ENCODE peak calls at places on chromosomes 6 and 20, in eight cellular contexts. F is aorta; Z is RPMI7951; N is stimulated activated CD4-positive, alpha-beta T cell treated with anti-CD3 and anti-CD28 coated beads, Interleukin-1b, Interleukin-23, amount 100 ng/mL, for 1 hour; X is DMS153; G is iPS-NIHi11; P is posterior cingulate gyrus; O is adipocyte. L is an unnamed sample.
A peak's percentile ranks its signal among the peaks of the same experiment; 100 is the strongest.

GRCh38 chr6:23532227-23532626 is 593.8 kb upstream of the NRSN1 start:
- DNase-seq in F (no peak), Z (no peak), N (no peak), X (no peak), G (no peak), P (no peak), O (peak; percentile 49), L (no peak)

GRCh38 chr6:158924499-158925455 is 75.2 kb downstream of the RSPH3 start:
- DNase-seq in F (no peak), Z (no peak), N (no peak), X (no peak), G (no peak), P (no peak), O (no peak), L (no peak)

GRCh38 chr20:46512943-46513844 is at the start of gene ZNF334:
- DNase-seq in F (peak; percentile 63), Z (peak; percentile 8), N (no peak), X (peak; percentile 49), G (peak; percentile 97), P (peak; percentile 44), O (peak; percentile 76), L (peak; percentile 13)

GRCh38 chr20:41853803-41854202 is 235.6 kb upstream of the CHD6 start:
- DNase-seq in F (no peak), Z (no peak), N (no peak), X (no peak), G (no peak), P (no peak), O (no peak), L (no peak)

GRCh38 chr6:27668442-27669275 is 195.8 kb upstream of the ZNF184 start:
- DNase-seq in F (no peak), Z (peak; percentile 67), N (no peak), X (peak; percentile 52), G (peak; percentile 76), P (peak; percentile 48), O (peak; percentile 78), L (no peak)

GRCh38 chr6:13615802-13616140 is 636 bp downstream of the NOL7 start:
- DNase-seq in F (peak; percentile 76), Z (peak; percentile 36), N (no peak), X (no peak), G (peak; percentile 31), P (peak; percentile 36), O (peak; percentile 82), L (peak; percentile 26)

GRCh38 chr6:105164418-105164817 is 15.4 kb downstream of the POPDC3 start:
- DNase-seq in F (no peak), Z (peak; percentile 73), N (no peak), X (peak; percentile 73), G (no peak), P (no peak), O (peak; percentile 4), L (no peak)

GRCh38 chr20:62535282-62535811 is 59.6 kb upstream of the GATA5 start:
- DNase-seq in F (no peak), Z (no peak), N (no peak), X (no peak), G (no peak), P (no peak), O (no peak), L (no peak)

GRCh38 chr6:36283608-36284007 is 13.7 kb downstream of the PNPLA1 start:
- DNase-seq in F (no peak), Z (no peak), N (no peak), X (no peak), G (no peak), P (no peak), O (no peak), L (no peak)

GRCh38 chr6:16491666-16492322 is 253.4 kb downstream of the GMPR start:
- DNase-seq in F (no peak), Z (no peak), N (no peak), X (no peak), G (no peak), P (no peak), O (no peak), L (no peak)

GRCh38 chr6:144482142-144482541 is 197.0 kb downstream of the UTRN start:
- DNase-seq in F (peak; percentile 82), Z (peak; percentile 76), N (peak; percentile 40), X (no peak), G (peak; percentile 76), P (peak; percentile 58), O (peak; percentile 89), L (peak; percentile 60)

GRCh38 chr6:10385512-10386132 is 29.3 kb downstream of the TFAP2A start:
- DNase-seq in F (no peak), Z (no peak), N (no peak), X (no peak), G (no peak), P (no peak), O (no peak), L (no peak)

GRCh38 chr20:52529856-52530255 is 338.3 kb upstream of the ZFP64 start:
- DNase-seq in F (no peak), Z (no peak), N (no peak), X (no peak), G (no peak), P (no peak), O (no peak), L (no peak)

GRCh38 chr6:152271681-152272464 is 365.3 kb downstream of the SYNE1 start:
- DNase-seq in F (peak; percentile 70), Z (peak; percentile 77), N (no peak), X (no peak), G (peak; percentile 32), P (no peak), O (peak; percentile 79), L (peak; percentile 65)

GRCh38 chr20:45947110-45947866 is 12.8 kb downstream of the PCIF1 start:
- DNase-seq in F (no peak), Z (no peak), N (no peak), X (no peak), G (no peak), P (no peak), O (no peak), L (no peak)

GRCh38 chr6:21377356-21377755 is 216.2 kb upstream of the SOX4 start:
- DNase-seq in F (no peak), Z (no peak), N (no peak), X (no peak), G (no peak), P (no peak), O (no peak), L (no peak)

GRCh38 chr20:19598117-19598516 is 159.9 kb upstream of the RIN2 start:
- DNase-seq in F (no peak), Z (no peak), N (no peak), X (no peak), G (no peak), P (no peak), O (no peak), L (no peak)

GRCh38 chr6:156919819-156920379 is 142.7 kb downstream of the ARID1B start:
- DNase-seq in F (no peak), Z (no peak), N (no peak), X (no peak), G (no peak), P (no peak), O (no peak), L (no peak)

GRCh38 chr6:107414246-107414645 is 45.1 kb downstream of the PDSS2 start:
- DNase-seq in F (no peak), Z (no peak), N (no peak), X (no peak), G (no peak), P (no peak), O (peak; percentile 15), L (no peak)

GRCh38 chr6:13590574-13591153 is 16.3 kb downstream of the SIRT5 start:
- DNase-seq in F (no peak), Z (no peak), N (no peak), X (no peak), G (no peak), P (no peak), O (no peak), L (no peak)

GRCh38 chr6:103769431-103769830 is 1090.3 kb downstream of the HACE1 start:
- DNase-seq in F (no peak), Z (no peak), N (no peak), X (no peak), G (no peak), P (no peak), O (no peak), L (no peak)

GRCh38 chr6:69005194-69005593 is 370.1 kb downstream of the ADGRB3 start:
- DNase-seq in F (no peak), Z (no peak), N (no peak), X (no peak), G (no peak), P (no peak), O (peak; percentile 3), L (no peak)

GRCh38 chr6:154434662-154435061 is 75.8 kb downstream of the CNKSR3 start:
- DNase-seq in F (no peak), Z (no peak), N (no peak), X (no peak), G (no peak), P (no peak), O (no peak), L (no peak)

GRCh38 chr6:44563397-44563796 is 175.9 kb downstream of the CDC5L start:
- DNase-seq in F (no peak), Z (no peak), N (no peak), X (no peak), G (no peak), P (no peak), O (no peak), L (no peak)

GRCh38 chr6:22412994-22413393 is 116.2 kb upstream of the PRL start:
- DNase-seq in F (no peak), Z (no peak), N (no peak), X (no peak), G (no peak), P (no peak), O (no peak), L (no peak)

GRCh38 chr6:2877057-2877882 is 25.8 kb downstream of the SERPINB9 start:
- DNase-seq in F (no peak), Z (peak; percentile 56), N (no peak), X (no peak), G (no peak), P (no peak), O (peak; percentile 41), L (no peak)

GRCh38 chr6:24520929-24521546 is 26.3 kb downstream of the ALDH5A1 start:
- DNase-seq in F (peak; percentile 68), Z (peak; percentile 36), N (no peak), X (peak; percentile 7), G (peak; percentile 75), P (no peak), O (peak; percentile 71), L (peak; percentile 18)

GRCh38 chr20:48194578-48194977 is 409.3 kb upstream of the SULF2 start:
- DNase-seq in F (peak; percentile 25), Z (no peak), N (no peak), X (peak; percentile 39), G (no peak), P (no peak), O (no peak), L (no peak)

GRCh38 chr6:56347526-56347925 is 100.1 kb upstream of the COL21A1 start:
- DNase-seq in F (no peak), Z (peak; percentile 40), N (no peak), X (no peak), G (no peak), P (no peak), O (peak; percentile 54), L (peak; percentile 47)

GRCh38 chr20:23142162-23143050 is 56.3 kb upstream of the CD93 start:
- DNase-seq in F (peak; percentile 50), Z (no peak), N (no peak), X (no peak), G (no peak), P (no peak), O (no peak), L (no peak)

GRCh38 chr6:56891754-56892153 is 63.2 kb upstream of the BEND6 start:
- DNase-seq in F (no peak), Z (peak; percentile 53), N (no peak), X (no peak), G (no peak), P (no peak), O (no peak), L (no peak)

GRCh38 chr6:112626468-112627082 is 279.4 kb downstream of the RFPL4B start:
- DNase-seq in F (no peak), Z (peak; percentile 76), N (no peak), X (no peak), G (no peak), P (no peak), O (peak; percentile 57), L (peak; percentile 72)

GRCh38 chr6:96923871-96924493 is 546 bp upstream of the KLHL32 start:
- DNase-seq in F (no peak), Z (no peak), N (no peak), X (no peak), G (no peak), P (no peak), O (no peak), L (no peak)

GRCh38 chr20:45041464-45042337 is 59.2 kb downstream of the KCNS1 start:
- DNase-seq in F (no peak), Z (peak; percentile 70), N (no peak), X (peak; percentile 34), G (peak; percentile 35), P (no peak), O (peak; percentile 59), L (no peak)

L was measured in stromal cell of bone marrow.